ENCODE peak calls at places on chromosome 7, in six cellular contexts. W is body of pancreas, F is heart right ventricle, R is lower lobe of right lung, A is ovary, M is GM12878. J is an unnamed sample.

GRCh38 chr7:112448891-112449290 is 1.4 kb upstream of the IFRD1 start:
- DNase-seq in W (no peak), F (no peak), R (no peak), A (no peak), M (no peak), J (no peak)

GRCh38 chr7:13279854-13280435 is 592.5 kb downstream of the ARL4A start:
- DNase-seq in W (no peak), F (no peak), R (no peak), A (no peak), M (no peak), J (no peak)

GRCh38 chr7:134931487-134931886 is 54.8 kb upstream of the AGBL3 start:
- DNase-seq in W (no peak), F (no peak), R (no peak), A (peak; percentile 53), M (no peak), J (no peak)

GRCh38 chr7:136009488-136010079 is 32.4 kb upstream of the MTPN start:
- DNase-seq in W (no peak), F (no peak), R (no peak), A (no peak), M (no peak), J (no peak)

GRCh38 chr7:40839881-40840280 is 705.1 kb downstream of the SUGCT start:
- DNase-seq in W (no peak), F (no peak), R (no peak), A (no peak), M (no peak), J (no peak)

GRCh38 chr7:41047789-41048191 is 655.1 kb downstream of the INHBA start:
- DNase-seq in W (peak; percentile 25), F (peak; percentile 61), R (no peak), A (no peak), M (no peak), J (no peak)

GRCh38 chr7:89958525-89959068 is 195.7 kb upstream of the STEAP1 start:
- DNase-seq in W (no peak), F (no peak), R (no peak), A (no peak), M (no peak), J (no peak)

GRCh38 chr7:151485006-151485732 is 34.5 kb downstream of the RHEB start:
- DNase-seq in W (peak; percentile 55), F (no peak), R (no peak), A (no peak), M (no peak), J (peak; percentile 39)

GRCh38 chr7:135745702-135746312 is 2.8 kb downstream of the FAM180A start:
- DNase-seq in W (peak; percentile 39), F (no peak), R (no peak), A (no peak), M (no peak), J (peak; percentile 84)

GRCh38 chr7:129298268-129298893 is 73.6 kb downstream of the AHCYL2 start:
- DNase-seq in W (peak; percentile 64), F (peak; percentile 21), R (peak; percentile 54), A (peak; percentile 53), M (no peak), J (peak; percentile 45)

GRCh38 chr7:105890290-105890997 is 14.0 kb upstream of the ATXN7L1 start:
- DNase-seq in W (no peak), F (no peak), R (no peak), A (no peak), M (no peak), J (no peak)

GRCh38 chr7:27179503-27180430 is 5.3 kb downstream of the HOXA11 start:
- DNase-seq in W (peak; percentile 39), F (peak; percentile 55), R (peak; percentile 76), A (no peak), M (no peak), J (peak; percentile 86)

GRCh38 chr7:514242-514641 is 5.4 kb downstream of the PDGFA start:
- DNase-seq in W (no peak), F (no peak), R (no peak), A (no peak), M (no peak), J (no peak)

GRCh38 chr7:17758008-17758407 is 182.3 kb downstream of the SNX13 start:
- DNase-seq in W (no peak), F (no peak), R (no peak), A (no peak), M (no peak), J (no peak)

GRCh38 chr7:95577137-95577536 is 19.2 kb downstream of the PDK4 start:
- DNase-seq in W (no peak), F (no peak), R (no peak), A (no peak), M (no peak), J (no peak)

GRCh38 chr7:1558181-1558811 is 2.3 kb upstream of the TMEM184A start:
- DNase-seq in W (no peak), F (peak; percentile 72), R (peak; percentile 51), A (peak; percentile 21), M (no peak), J (no peak)

GRCh38 chr7:39746162-39746782 is 122.9 kb downstream of the RALA start:
- DNase-seq in W (peak; percentile 78), F (peak; percentile 61), R (peak; percentile 68), A (peak; percentile 75), M (no peak), J (peak; percentile 81)

GRCh38 chr7:329691-330281 is 39.8 kb downstream of the FOXL3 start:
- DNase-seq in W (no peak), F (no peak), R (peak; percentile 21), A (no peak), M (no peak), J (no peak)

GRCh38 chr7:22110881-22111280 is 165.2 kb upstream of the CDCA7L start:
- DNase-seq in W (peak; percentile 26), F (no peak), R (no peak), A (no peak), M (no peak), J (no peak)

GRCh38 chr7:38934536-38934935 is 25.5 kb upstream of the VPS41 start:
- DNase-seq in W (no peak), F (no peak), R (no peak), A (no peak), M (no peak), J (no peak)

GRCh38 chr7:4185136-4185535 is 497.0 kb upstream of the FOXK1 start:
- DNase-seq in W (no peak), F (no peak), R (no peak), A (no peak), M (no peak), J (no peak)
- H3K9me3 ChIP-seq in W (no peaks in the 10 kb centered on the region), F (no peaks in the 10 kb centered on the region), R (no peaks in the 10 kb centered on the region), A (no peaks in the 10 kb centered on the region), M (no peaks in the 10 kb centered on the region), J (no peaks in the 10 kb centered on the region)

GRCh38 chr7:114921636-114922150 is at the start of gene MDFIC:
- DNase-seq in W (peak; percentile 28), F (peak; percentile 24), R (peak; percentile 43), A (peak; percentile 34), M (no peak), J (peak; percentile 23)
- TF ChIP-seq CTCF in W (peak; percentile 7), F (peak; percentile 9), R (no peak), A (no peak), M (peak; percentile 6), J (no peak)

DNA sequence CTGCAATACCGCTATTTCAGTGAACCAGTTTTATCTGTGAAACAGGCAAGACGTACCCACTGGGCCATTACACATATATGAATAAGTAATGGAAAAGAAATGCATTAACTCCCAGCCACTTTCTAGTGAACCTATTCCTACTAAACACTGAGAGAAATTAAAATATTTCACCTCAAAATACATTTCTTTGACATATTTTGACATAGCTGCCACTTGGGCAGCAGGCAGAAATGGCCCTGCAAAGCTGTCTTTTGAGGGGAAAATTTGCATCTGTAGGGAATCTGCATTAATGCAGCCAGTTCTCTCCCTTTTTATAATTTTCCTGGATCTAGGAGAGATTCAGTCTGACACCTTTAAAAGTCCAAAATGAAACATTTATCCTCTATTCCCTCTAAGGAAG is 714.8 kb upstream of the POM121L12 start:
- DNase-seq in W (no peak), F (no peak), R (no peak), A (no peak), M (no peak), J (no peak)
- H3K9me3 ChIP-seq in W (no peaks in the 10 kb centered on the region), F (peaks cover 38% of the 10 kb centered on the region), R (no peaks in the 10 kb centered on the region), A (no peaks in the 10 kb centered on the region), M (no peaks in the 10 kb centered on the region), J (no peaks in the 10 kb centered on the region)

GRCh38 chr7:24318326-24318725 is 34.3 kb downstream of the NPY start:
- DNase-seq in W (no peak), F (no peak), R (no peak), A (no peak), M (no peak), J (no peak)
- TF ChIP-seq CTCF in W (no peak), F (no peak), R (no peak), A (no peak), M (peak; percentile 66), J (no peak)

DNA sequence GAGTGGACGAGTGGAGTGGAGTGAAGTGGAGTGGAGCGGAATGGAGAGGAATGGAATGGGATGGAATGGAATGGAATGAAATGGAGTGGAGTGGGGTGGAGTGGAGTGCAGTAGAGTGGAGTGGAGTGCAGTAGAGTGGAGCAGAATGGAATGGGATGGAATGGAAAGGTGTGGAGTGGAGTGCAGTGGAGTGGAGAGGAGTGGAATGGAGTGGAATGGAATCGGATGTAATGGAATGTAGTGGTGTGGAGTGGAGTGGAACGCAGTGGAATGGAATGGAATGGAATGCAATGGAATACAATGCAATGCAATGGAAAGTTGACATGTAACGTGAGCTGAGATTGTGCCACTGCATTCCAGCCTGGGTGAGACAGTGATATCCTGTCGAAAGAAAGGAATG is 46.4 kb downstream of the ZNF716 start:
- DNase-seq in W (no peak), F (no peak), R (no peak), A (no peak), M (no peak), J (no peak)
- H3K9me3 ChIP-seq in W (peaks cover 13% of the 10 kb centered on the region), F (peaks cover 97% of the 10 kb centered on the region), R (peaks cover 30% of the 10 kb centered on the region), A (no peaks in the 10 kb centered on the region), M (no peaks in the 10 kb centered on the region), J (no peaks in the 10 kb centered on the region)

GRCh38 chr7:149753370-149754233 is 19.8 kb downstream of the ZNF467 start:
- DNase-seq in W (peak; percentile 35), F (peak; percentile 61), R (peak; percentile 47), A (no peak), M (no peak), J (no peak)
- TF ChIP-seq CTCF in W (peak; percentile 49), F (peak; percentile 65), R (peak; percentile 54), A (no peak), M (peak; percentile 48), J (peak; percentile 48)

DNA sequence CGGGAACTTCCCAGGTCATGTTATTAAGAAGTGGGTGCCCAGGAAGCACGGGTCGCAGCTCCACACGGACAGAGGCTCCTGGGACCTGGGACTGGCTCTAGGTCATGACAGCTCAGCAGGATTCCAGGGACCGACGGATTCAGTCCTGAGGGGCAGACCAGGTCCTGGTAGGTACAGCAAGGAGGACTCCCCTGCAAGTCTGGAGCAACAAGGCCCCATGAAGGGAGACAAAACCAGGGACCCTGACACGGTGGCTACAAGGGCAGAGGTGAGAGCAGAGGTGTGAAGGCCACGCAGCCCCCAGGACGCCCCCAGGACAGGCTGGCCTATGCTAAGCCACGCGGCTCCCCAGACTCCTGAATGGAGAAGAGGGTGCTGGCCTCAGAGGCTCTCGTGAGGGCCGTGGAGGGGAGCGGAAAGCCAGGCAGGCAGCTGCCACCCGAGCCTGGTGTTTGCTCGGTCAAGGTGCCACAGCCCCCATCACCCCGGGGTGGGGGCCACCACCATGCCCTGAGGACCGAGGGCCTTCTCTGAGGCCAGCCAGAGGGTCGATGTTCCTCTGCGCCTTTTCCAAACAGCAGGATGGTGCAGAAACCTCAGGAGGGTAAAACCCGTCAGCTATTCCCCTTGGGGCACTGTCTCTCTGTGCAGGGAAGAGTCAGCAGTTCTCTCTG is 348.9 kb downstream of the PTPRN2 start:
- DNase-seq in W (no peak), F (no peak), R (no peak), A (no peak), M (no peak), J (no peak)
- H3K9me3 ChIP-seq in W (no peaks in the 10 kb centered on the region), F (peaks cover 16% of the 10 kb centered on the region), R (no peaks in the 10 kb centered on the region), A (no peaks in the 10 kb centered on the region), M (no peaks in the 10 kb centered on the region), J (no peaks in the 10 kb centered on the region)

GRCh38 chr7:30894866-30895408 is 16.7 kb upstream of the AQP1 start:
- DNase-seq in W (no peak), F (no peak), R (no peak), A (no peak), M (no peak), J (no peak)
- TF ChIP-seq CTCF in W (no peak), F (no peak), R (no peak), A (no peak), M (no peak), J (no peak)

J was measured in uterus.